ENCODE peak calls at places on chromosomes 16 and 17, in eight cellular contexts. One of them, this sample, is unnamed.

GRCh38 chr17:75818326-75818885 is 25.8 kb downstream of the UNC13D start:
- DNase-seq in mucosa of descending colon: no peak
- DNase-seq in AG10803: no peak
- DNase-seq in brain microvascular endothelial cell: no peak
- DNase-seq in CD8-positive, alpha-beta T cell: no peak
- DNase-seq in transverse colon: no peak
- DNase-seq in fibroblast of pulmonary artery: no peak
- DNase-seq in lower leg skin: no peak
- DNase-seq in this sample: no peak

GRCh38 chr17:36731091-36731490 is 129.7 kb downstream of the MRM1 start:
- DNase-seq in mucosa of descending colon: peak
- DNase-seq in AG10803: no peak
- DNase-seq in brain microvascular endothelial cell: no peak
- DNase-seq in CD8-positive, alpha-beta T cell: no peak
- DNase-seq in transverse colon: peak
- DNase-seq in fibroblast of pulmonary artery: no peak
- DNase-seq in lower leg skin: peak
- DNase-seq in this sample: no peak

GRCh38 chr16:78705694-78706093 is 606.2 kb downstream of the WWOX start:
- DNase-seq in mucosa of descending colon: no peak
- DNase-seq in AG10803: peak
- DNase-seq in brain microvascular endothelial cell: peak
- DNase-seq in CD8-positive, alpha-beta T cell: no peak
- DNase-seq in transverse colon: no peak
- DNase-seq in fibroblast of pulmonary artery: peak
- DNase-seq in lower leg skin: no peak
- DNase-seq in this sample: peak

GRCh38 chr17:57470906-57471305 is 214.6 kb downstream of the MSI2 start:
- DNase-seq in mucosa of descending colon: no peak
- DNase-seq in AG10803: no peak
- DNase-seq in brain microvascular endothelial cell: no peak
- DNase-seq in CD8-positive, alpha-beta T cell: no peak
- DNase-seq in transverse colon: no peak
- DNase-seq in fibroblast of pulmonary artery: no peak
- DNase-seq in lower leg skin: no peak
- DNase-seq in this sample: no peak

GRCh38 chr17:65902165-65902564 is 289.8 kb downstream of the CEP112 start:
- DNase-seq in mucosa of descending colon: no peak
- DNase-seq in AG10803: no peak
- DNase-seq in brain microvascular endothelial cell: no peak
- DNase-seq in CD8-positive, alpha-beta T cell: no peak
- DNase-seq in transverse colon: no peak
- DNase-seq in fibroblast of pulmonary artery: no peak
- DNase-seq in lower leg skin: no peak
- DNase-seq in this sample: no peak

GRCh38 chr16:58418601-58419000 is 26.3 kb downstream of the GINS3 start:
- DNase-seq in mucosa of descending colon: no peak
- DNase-seq in AG10803: no peak
- DNase-seq in brain microvascular endothelial cell: peak
- DNase-seq in CD8-positive, alpha-beta T cell: no peak
- DNase-seq in transverse colon: no peak
- DNase-seq in fibroblast of pulmonary artery: peak
- DNase-seq in lower leg skin: no peak
- DNase-seq in this sample: peak

GRCh38 chr16:85245307-85246172 is 133.3 kb upstream of the CIBAR2 start:
- DNase-seq in mucosa of descending colon: peak
- DNase-seq in AG10803: peak
- DNase-seq in brain microvascular endothelial cell: peak
- DNase-seq in CD8-positive, alpha-beta T cell: peak
- DNase-seq in transverse colon: peak
- DNase-seq in fibroblast of pulmonary artery: peak
- DNase-seq in lower leg skin: no peak
- DNase-seq in this sample: peak

GRCh38 chr17:60604686-60605334 is 4.8 kb downstream of the PPM1D start:
- DNase-seq in mucosa of descending colon: no peak
- DNase-seq in AG10803: peak
- DNase-seq in brain microvascular endothelial cell: peak
- DNase-seq in CD8-positive, alpha-beta T cell: no peak
- DNase-seq in transverse colon: no peak
- DNase-seq in fibroblast of pulmonary artery: peak
- DNase-seq in lower leg skin: no peak
- DNase-seq in this sample: peak

GRCh38 chr17:3534881-3535252 is 22.7 kb downstream of the TRPV3 start:
- DNase-seq in mucosa of descending colon: peak
- DNase-seq in AG10803: peak
- DNase-seq in brain microvascular endothelial cell: no peak
- DNase-seq in CD8-positive, alpha-beta T cell: no peak
- DNase-seq in transverse colon: no peak
- DNase-seq in fibroblast of pulmonary artery: peak
- DNase-seq in lower leg skin: no peak
- DNase-seq in this sample: peak

GRCh38 chr17:6413073-6413472 is 21.8 kb downstream of the AIPL1 start:
- DNase-seq in mucosa of descending colon: no peak
- DNase-seq in AG10803: peak
- DNase-seq in brain microvascular endothelial cell: no peak
- DNase-seq in CD8-positive, alpha-beta T cell: no peak
- DNase-seq in transverse colon: no peak
- DNase-seq in fibroblast of pulmonary artery: peak
- DNase-seq in lower leg skin: no peak
- DNase-seq in this sample: peak

GRCh38 chr17:17062866-17063265 is 20.6 kb downstream of the MPRIP start:
- DNase-seq in mucosa of descending colon: peak
- DNase-seq in AG10803: no peak
- DNase-seq in brain microvascular endothelial cell: no peak
- DNase-seq in CD8-positive, alpha-beta T cell: no peak
- DNase-seq in transverse colon: no peak
- DNase-seq in fibroblast of pulmonary artery: no peak
- DNase-seq in lower leg skin: no peak
- DNase-seq in this sample: no peak
- H3K4me3 ChIP-seq in mucosa of descending colon: no peak
- H3K4me3 ChIP-seq in AG10803: no peak
- H3K4me3 ChIP-seq in brain microvascular endothelial cell: no peak
- H3K4me3 ChIP-seq in CD8-positive, alpha-beta T cell: no peak
- H3K4me3 ChIP-seq in transverse colon: no peak
- H3K4me3 ChIP-seq in fibroblast of pulmonary artery: no peak
- H3K4me3 ChIP-seq in lower leg skin: no peak
- H3K4me3 ChIP-seq in this sample: no peak

GRCh38 chr17:40286473-40286872 is 1.2 kb upstream of the CDC6 start:
- DNase-seq in mucosa of descending colon: no peak
- DNase-seq in AG10803: no peak
- DNase-seq in brain microvascular endothelial cell: no peak
- DNase-seq in CD8-positive, alpha-beta T cell: no peak
- DNase-seq in transverse colon: no peak
- DNase-seq in fibroblast of pulmonary artery: no peak
- DNase-seq in lower leg skin: no peak
- DNase-seq in this sample: no peak

GRCh38 chr17:40284085-40284713 is 3.5 kb upstream of the CDC6 start:
- DNase-seq in mucosa of descending colon: no peak
- DNase-seq in AG10803: peak
- DNase-seq in brain microvascular endothelial cell: peak
- DNase-seq in CD8-positive, alpha-beta T cell: no peak
- DNase-seq in transverse colon: peak
- DNase-seq in fibroblast of pulmonary artery: peak
- DNase-seq in lower leg skin: no peak
- DNase-seq in this sample: peak

GRCh38 chr17:40290629-40291296 is 3.1 kb downstream of the CDC6 start:
- DNase-seq in mucosa of descending colon: no peak
- DNase-seq in AG10803: peak
- DNase-seq in brain microvascular endothelial cell: peak
- DNase-seq in CD8-positive, alpha-beta T cell: peak
- DNase-seq in transverse colon: peak
- DNase-seq in fibroblast of pulmonary artery: peak
- DNase-seq in lower leg skin: no peak
- DNase-seq in this sample: peak

GRCh38 chr17:40287159-40287493 is 553 bp upstream of the CDC6 start:
- DNase-seq in mucosa of descending colon: no peak
- DNase-seq in AG10803: no peak
- DNase-seq in brain microvascular endothelial cell: no peak
- DNase-seq in CD8-positive, alpha-beta T cell: no peak
- DNase-seq in transverse colon: no peak
- DNase-seq in fibroblast of pulmonary artery: no peak
- DNase-seq in lower leg skin: no peak
- DNase-seq in this sample: no peak

GRCh38 chr17:40287494-40288369 is at the start of gene CDC6:
- DNase-seq in mucosa of descending colon: peak
- DNase-seq in AG10803: peak
- DNase-seq in brain microvascular endothelial cell: peak
- DNase-seq in CD8-positive, alpha-beta T cell: peak
- DNase-seq in transverse colon: peak
- DNase-seq in fibroblast of pulmonary artery: peak
- DNase-seq in lower leg skin: peak
- DNase-seq in this sample: peak
- TF ChIP-seq CTCF in mucosa of descending colon: no peak
- TF ChIP-seq CTCF in AG10803: no peak
- TF ChIP-seq CTCF in brain microvascular endothelial cell: no peak
- TF ChIP-seq CTCF in CD8-positive, alpha-beta T cell: no peak
- TF ChIP-seq CTCF in transverse colon: no peak
- TF ChIP-seq CTCF in fibroblast of pulmonary artery: no peak
- TF ChIP-seq CTCF in lower leg skin: no peak
- TF ChIP-seq CTCF in this sample: no peak

GRCh38 chr17:47851764-47852112 is 775 bp upstream of the SP6 start:
- DNase-seq in mucosa of descending colon: no peak
- DNase-seq in AG10803: no peak
- DNase-seq in brain microvascular endothelial cell: no peak
- DNase-seq in CD8-positive, alpha-beta T cell: no peak
- DNase-seq in transverse colon: no peak
- DNase-seq in fibroblast of pulmonary artery: no peak
- DNase-seq in lower leg skin: no peak
- DNase-seq in this sample: no peak

GRCh38 chr17:47850692-47851573 is at the start of gene SP6:
- DNase-seq in mucosa of descending colon: peak
- DNase-seq in AG10803: peak
- DNase-seq in brain microvascular endothelial cell: peak
- DNase-seq in CD8-positive, alpha-beta T cell: peak
- DNase-seq in transverse colon: peak
- DNase-seq in fibroblast of pulmonary artery: peak
- DNase-seq in lower leg skin: peak
- DNase-seq in this sample: peak

GRCh38 chr17:47850373-47850691 is 631 bp downstream of the SP6 start:
- DNase-seq in mucosa of descending colon: no peak
- DNase-seq in AG10803: no peak
- DNase-seq in brain microvascular endothelial cell: no peak
- DNase-seq in CD8-positive, alpha-beta T cell: no peak
- DNase-seq in transverse colon: no peak
- DNase-seq in fibroblast of pulmonary artery: no peak
- DNase-seq in lower leg skin: no peak
- DNase-seq in this sample: no peak

GRCh38 chr17:47853616-47854015 is 2.7 kb upstream of the SP6 start:
- DNase-seq in mucosa of descending colon: no peak
- DNase-seq in AG10803: no peak
- DNase-seq in brain microvascular endothelial cell: no peak
- DNase-seq in CD8-positive, alpha-beta T cell: no peak
- DNase-seq in transverse colon: no peak
- DNase-seq in fibroblast of pulmonary artery: no peak
- DNase-seq in lower leg skin: no peak
- DNase-seq in this sample: no peak

GRCh38 chr17:47852113-47852949 is 1.4 kb upstream of the SP6 start:
- DNase-seq in mucosa of descending colon: no peak
- DNase-seq in AG10803: no peak
- DNase-seq in brain microvascular endothelial cell: no peak
- DNase-seq in CD8-positive, alpha-beta T cell: no peak
- DNase-seq in transverse colon: no peak
- DNase-seq in fibroblast of pulmonary artery: no peak
- DNase-seq in lower leg skin: no peak
- DNase-seq in this sample: no peak
- H3K4me3 ChIP-seq in mucosa of descending colon: no peak
- H3K4me3 ChIP-seq in AG10803: no peak
- H3K4me3 ChIP-seq in brain microvascular endothelial cell: no peak
- H3K4me3 ChIP-seq in CD8-positive, alpha-beta T cell: no peak
- H3K4me3 ChIP-seq in transverse colon: no peak
- H3K4me3 ChIP-seq in fibroblast of pulmonary artery: no peak
- H3K4me3 ChIP-seq in lower leg skin: no peak
- H3K4me3 ChIP-seq in this sample: no peak

DNA sequence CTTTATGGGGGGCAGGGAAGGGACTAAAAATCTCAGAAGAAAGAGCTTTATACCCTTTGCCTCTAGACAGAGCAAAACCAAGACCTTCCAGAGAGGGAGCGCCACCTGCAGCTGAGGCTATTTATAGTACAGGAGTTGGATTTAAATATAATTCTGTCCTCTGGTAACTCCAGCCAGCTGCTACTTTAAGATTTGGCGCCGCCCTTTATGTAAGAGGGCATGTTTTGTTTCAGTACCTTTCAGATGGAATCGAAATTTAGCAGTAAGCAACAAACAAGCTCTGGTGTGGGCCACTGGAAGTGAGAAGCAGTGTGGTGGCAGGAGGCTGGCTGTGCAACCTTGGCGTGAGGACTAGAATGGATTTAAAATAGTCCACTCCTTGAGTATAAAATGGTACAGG is 5.2 kb upstream of the GUCY2D start:
- DNase-seq in mucosa of descending colon: peak
- DNase-seq in AG10803: peak
- DNase-seq in brain microvascular endothelial cell: no peak
- DNase-seq in CD8-positive, alpha-beta T cell: no peak
- DNase-seq in transverse colon: peak
- DNase-seq in fibroblast of pulmonary artery: peak
- DNase-seq in lower leg skin: no peak
- DNase-seq in this sample: peak
- TF ChIP-seq CTCF in mucosa of descending colon: peak
- TF ChIP-seq CTCF in AG10803: peak
- TF ChIP-seq CTCF in brain microvascular endothelial cell: peak
- TF ChIP-seq CTCF in CD8-positive, alpha-beta T cell: peak
- TF ChIP-seq CTCF in transverse colon: peak
- TF ChIP-seq CTCF in fibroblast of pulmonary artery: peak
- TF ChIP-seq CTCF in lower leg skin: no peak
- TF ChIP-seq CTCF in this sample: peak

DNA sequence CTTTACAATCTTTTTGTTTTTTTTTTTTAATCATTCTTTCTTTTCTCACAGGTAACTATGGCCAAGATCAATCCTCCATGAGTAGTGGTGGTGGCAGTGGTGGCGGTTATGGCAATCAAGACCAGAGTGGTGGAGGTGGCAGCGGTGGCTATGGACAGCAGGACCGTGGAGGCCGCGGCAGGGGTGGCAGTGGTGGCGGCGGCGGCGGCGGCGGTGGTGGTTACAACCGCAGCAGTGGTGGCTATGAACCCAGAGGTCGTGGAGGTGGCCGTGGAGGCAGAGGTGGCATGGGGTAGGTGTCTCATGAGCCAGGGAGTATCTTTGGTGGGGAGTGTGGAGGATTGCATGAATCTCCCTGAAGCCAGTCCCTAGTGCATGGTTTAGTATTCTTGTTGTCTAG is 4.9 kb downstream of the FUS start:
- DNase-seq in mucosa of descending colon: no peak
- DNase-seq in AG10803: no peak
- DNase-seq in brain microvascular endothelial cell: no peak
- DNase-seq in CD8-positive, alpha-beta T cell: no peak
- DNase-seq in transverse colon: no peak
- DNase-seq in fibroblast of pulmonary artery: no peak
- DNase-seq in lower leg skin: no peak
- DNase-seq in this sample: no peak
- H3K4me3 ChIP-seq in mucosa of descending colon: no peak
- H3K4me3 ChIP-seq in AG10803: no peak
- H3K4me3 ChIP-seq in brain microvascular endothelial cell: no peak
- H3K4me3 ChIP-seq in CD8-positive, alpha-beta T cell: no peak
- H3K4me3 ChIP-seq in transverse colon: no peak
- H3K4me3 ChIP-seq in fibroblast of pulmonary artery: no peak
- H3K4me3 ChIP-seq in lower leg skin: no peak
- H3K4me3 ChIP-seq in this sample: no peak